ENCODE peak calls at places on chromosome 19, in seven cellular contexts. One of them, this sample, is unnamed.

GRCh38 chr19:6733338-6734095 is 3.9 kb downstream of the GPR108 start:
- DNase-seq in A549: no peak
- DNase-seq in non-pigmented ciliary epithelial cell: no peak
- DNase-seq in GM18507: no peak
- DNase-seq in endothelial cell: no peak
- DNase-seq in stimulated activated CD4-positive, alpha-beta T cell treated with anti-CD3 and anti-CD28 coated beads, Interleukin-15, amount 100 ng/mL, for 1 hour: no peak
- DNase-seq in HCEC 1CT: no peak
- DNase-seq in this sample: no peak

GRCh38 chr19:15466851-15467733 is 2.7 kb upstream of the RASAL3 start:
- DNase-seq in A549: peak; percentile 55
- DNase-seq in non-pigmented ciliary epithelial cell: peak; percentile 61
- DNase-seq in GM18507: no peak
- DNase-seq in endothelial cell: no peak
- DNase-seq in stimulated activated CD4-positive, alpha-beta T cell treated with anti-CD3 and anti-CD28 coated beads, Interleukin-15, amount 100 ng/mL, for 1 hour: peak; percentile 35
- DNase-seq in HCEC 1CT: peak; percentile 86
- DNase-seq in this sample: peak; percentile 71

GRCh38 chr19:43468354-43469159 is 3.1 kb upstream of the LYPD3 start:
- DNase-seq in A549: no peak
- DNase-seq in non-pigmented ciliary epithelial cell: no peak
- DNase-seq in GM18507: no peak
- DNase-seq in endothelial cell: no peak
- DNase-seq in stimulated activated CD4-positive, alpha-beta T cell treated with anti-CD3 and anti-CD28 coated beads, Interleukin-15, amount 100 ng/mL, for 1 hour: no peak
- DNase-seq in HCEC 1CT: no peak
- DNase-seq in this sample: no peak

GRCh38 chr19:18985257-18985656 is 44.2 kb upstream of the HOMER3 start:
- DNase-seq in A549: no peak
- DNase-seq in non-pigmented ciliary epithelial cell: no peak
- DNase-seq in GM18507: no peak
- DNase-seq in endothelial cell: peak; percentile 49
- DNase-seq in stimulated activated CD4-positive, alpha-beta T cell treated with anti-CD3 and anti-CD28 coated beads, Interleukin-15, amount 100 ng/mL, for 1 hour: no peak
- DNase-seq in HCEC 1CT: no peak
- DNase-seq in this sample: no peak

GRCh38 chr19:6065685-6066365 is 44.5 kb downstream of the RFX2 start:
- DNase-seq in A549: peak; percentile 85
- DNase-seq in non-pigmented ciliary epithelial cell: no peak
- DNase-seq in GM18507: no peak
- DNase-seq in endothelial cell: peak; percentile 37
- DNase-seq in stimulated activated CD4-positive, alpha-beta T cell treated with anti-CD3 and anti-CD28 coated beads, Interleukin-15, amount 100 ng/mL, for 1 hour: peak; percentile 16
- DNase-seq in HCEC 1CT: peak; percentile 29
- DNase-seq in this sample: no peak

GRCh38 chr19:19215792-19216191 is 4.0 kb downstream of the NCAN start:
- DNase-seq in A549: no peak
- DNase-seq in non-pigmented ciliary epithelial cell: no peak
- DNase-seq in GM18507: no peak
- DNase-seq in endothelial cell: no peak
- DNase-seq in stimulated activated CD4-positive, alpha-beta T cell treated with anti-CD3 and anti-CD28 coated beads, Interleukin-15, amount 100 ng/mL, for 1 hour: no peak
- DNase-seq in HCEC 1CT: no peak
- DNase-seq in this sample: no peak

GRCh38 chr19:52992109-52993004 is 21.4 kb upstream of the ERVV-1 start:
- DNase-seq in A549: no peak
- DNase-seq in non-pigmented ciliary epithelial cell: no peak
- DNase-seq in GM18507: no peak
- DNase-seq in endothelial cell: peak; percentile 24
- DNase-seq in stimulated activated CD4-positive, alpha-beta T cell treated with anti-CD3 and anti-CD28 coated beads, Interleukin-15, amount 100 ng/mL, for 1 hour: no peak
- DNase-seq in HCEC 1CT: no peak
- DNase-seq in this sample: peak; percentile 41

GRCh38 chr19:37983153-37983552 is 76.1 kb downstream of the SIPA1L3 start:
- DNase-seq in A549: no peak
- DNase-seq in non-pigmented ciliary epithelial cell: no peak
- DNase-seq in GM18507: no peak
- DNase-seq in endothelial cell: no peak
- DNase-seq in stimulated activated CD4-positive, alpha-beta T cell treated with anti-CD3 and anti-CD28 coated beads, Interleukin-15, amount 100 ng/mL, for 1 hour: no peak
- DNase-seq in HCEC 1CT: no peak
- DNase-seq in this sample: no peak

This sample was measured in ELR.